ENCODE peak calls at places on chromosomes 6 and 20, in five cellular contexts. W is fibroblast of lung, K is PC-3, U is AG04450, F is MM.1S. G is an unnamed sample.

GRCh38 chr6:28269492-28269891 is 2.5 kb downstream of the ZSCAN26 start:
- DNase-seq in W (peak), K (peak), U (peak), F (no peak), G (peak)

GRCh38 chr6:157761331-157761921 is 61.6 kb upstream of the SNX9 start:
- DNase-seq in W (peak), K (peak), U (no peak), F (no peak), G (no peak)

GRCh38 chr6:118596774-118597332 is 48.8 kb downstream of the PLN start:
- DNase-seq in W (peak), K (no peak), U (no peak), F (no peak), G (no peak)

GRCh38 chr6:31898200-31899011 is 908 bp upstream of the EHMT2 start:
- DNase-seq in W (peak), K (peak), U (no peak), F (peak), G (no peak)

GRCh38 chr6:41462980-41463930 is 82.9 kb upstream of the FOXP4 start:
- DNase-seq in W (peak), K (peak), U (peak), F (peak), G (no peak)

GRCh38 chr20:34015401-34016335 is 22.0 kb downstream of the RALY start:
- DNase-seq in W (no peak), K (no peak), U (no peak), F (peak), G (no peak)

GRCh38 chr20:37243937-37244571 is 17.6 kb downstream of the GHRH start:
- DNase-seq in W (peak), K (no peak), U (no peak), F (no peak), G (no peak)

GRCh38 chr6:144898052-144898689 is 613.0 kb downstream of the UTRN start:
- DNase-seq in W (peak), K (peak), U (peak), F (no peak), G (peak)

GRCh38 chr6:34036357-34037069 is 109.4 kb downstream of the GRM4 start:
- DNase-seq in W (no peak), K (no peak), U (no peak), F (no peak), G (no peak)

GRCh38 chr20:3255728-3256127 is 16.7 kb upstream of the SLC4A11 start:
- DNase-seq in W (no peak), K (no peak), U (no peak), F (no peak), G (no peak)

GRCh38 chr20:38877483-38877882 is 48.7 kb upstream of the FAM83D start:
- DNase-seq in W (no peak), K (no peak), U (no peak), F (no peak), G (no peak)

GRCh38 chr20:38286586-38287502 is 17.1 kb upstream of the BPI start:
- DNase-seq in W (peak), K (no peak), U (no peak), F (no peak), G (no peak)

GRCh38 chr6:30311101-30311500 is 15.6 kb upstream of the TRIM39 start:
- DNase-seq in W (peak), K (no peak), U (no peak), F (no peak), G (no peak)

GRCh38 chr6:116932496-116932895 is 55.5 kb downstream of the RFX6 start:
- DNase-seq in W (no peak), K (peak), U (no peak), F (no peak), G (no peak)

GRCh38 chr20:19757973-19758887 is at the start of gene RIN2:
- DNase-seq in W (peak), K (peak), U (peak), F (peak), G (peak)

GRCh38 chr6:8446391-8446790 is 11.0 kb upstream of the SLC35B3 start:
- DNase-seq in W (no peak), K (no peak), U (no peak), F (no peak), G (no peak)

GRCh38 chr6:33483678-33484077 is 29.3 kb downstream of the ZBTB9 start:
- DNase-seq in W (no peak), K (no peak), U (no peak), F (no peak), G (no peak)

GRCh38 chr6:134165827-134166226 is 113.4 kb upstream of the SLC2A12 start:
- DNase-seq in W (no peak), K (no peak), U (no peak), F (no peak), G (no peak)

GRCh38 chr20:20734475-20734948 is 22.1 kb upstream of the RALGAPA2 start:
- DNase-seq in W (no peak), K (no peak), U (no peak), F (no peak), G (no peak)

GRCh38 chr6:15945593-15946159 is 183.2 kb upstream of the MYLIP start:
- DNase-seq in W (peak), K (peak), U (no peak), F (no peak), G (no peak)

GRCh38 chr6:113351183-113351834 is 505.8 kb upstream of the MARCKS start:
- DNase-seq in W (peak), K (peak), U (peak), F (no peak), G (no peak)

GRCh38 chr6:167570460-167571400 is 245.8 kb downstream of the TTLL2 start:
- DNase-seq in W (no peak), K (no peak), U (no peak), F (no peak), G (no peak)

GRCh38 chr6:155309150-155309549 is 5.1 kb downstream of the TFB1M start:
- DNase-seq in W (peak), K (peak), U (no peak), F (no peak), G (no peak)

GRCh38 chr6:31037169-31037568 is 26.9 kb downstream of the MUC22 start:
- DNase-seq in W (peak), K (no peak), U (no peak), F (no peak), G (no peak)

GRCh38 chr20:58818585-58819285 is 32.0 kb downstream of the GNAS-AS1 start:
- DNase-seq in W (peak), K (peak), U (peak), F (no peak), G (peak)

DNA sequence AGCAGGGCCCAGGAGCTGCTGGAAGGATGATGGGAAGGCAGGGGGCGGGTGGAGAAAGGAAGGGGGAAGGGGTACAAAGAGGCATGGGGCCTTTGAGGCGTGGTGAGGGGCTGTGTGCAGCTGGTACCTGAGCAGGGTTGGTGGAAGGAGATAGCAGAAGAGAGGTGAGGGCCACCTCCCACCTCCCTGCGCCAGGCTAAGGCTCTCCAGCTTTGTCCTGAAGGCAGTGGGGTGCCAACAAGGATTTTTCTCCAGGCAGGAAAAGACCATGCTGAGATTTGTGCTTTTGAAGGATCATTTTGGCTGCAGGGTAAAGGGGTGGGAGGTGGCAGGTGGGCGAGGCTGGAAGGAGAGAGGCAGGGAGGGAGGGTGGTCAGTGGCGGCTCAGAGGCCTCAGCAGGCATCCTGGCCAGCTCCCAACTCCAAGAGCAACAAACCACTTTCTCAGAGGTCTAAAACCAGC is 40.8 kb downstream of the NOL4L start:
- DNase-seq in W (no peak), K (no peak), U (no peak), F (no peak), G (no peak)
- H3K27ac ChIP-seq in W (no peak), K (no peak), U (no peak), F (no peak), G (no peak)

GRCh38 chr20:63680857-63681608 is 15.4 kb upstream of the TNFRSF6B start:
- DNase-seq in W (no peak), K (no peak), U (no peak), F (no peak), G (no peak)

GRCh38 chr20:63680427-63680826 is 16.0 kb upstream of the TNFRSF6B start:
- DNase-seq in W (no peak), K (no peak), U (no peak), F (no peak), G (no peak)

GRCh38 chr20:63679799-63680305 is 16.6 kb upstream of the TNFRSF6B start:
- DNase-seq in W (no peak), K (no peak), U (no peak), F (no peak), G (no peak)

GRCh38 chr20:63681609-63682142 is 14.8 kb upstream of the TNFRSF6B start:
- DNase-seq in W (no peak), K (no peak), U (no peak), F (no peak), G (no peak)

GRCh38 chr20:63682384-63683139 is 13.9 kb upstream of the TNFRSF6B start:
- DNase-seq in W (peak), K (peak), U (peak), F (no peak), G (peak)
- H3K27ac ChIP-seq in W (peak), K (peak), U (peak), F (no peak), G (peak)

GRCh38 chr6:3077430-3077829 is 9.1 kb downstream of the RIPK1 start:
- DNase-seq in W (no peak), K (no peak), U (no peak), F (no peak), G (no peak)
- H3K27ac ChIP-seq in W (no peak), K (no peak), U (no peak), F (no peak), G (no peak)

DNA sequence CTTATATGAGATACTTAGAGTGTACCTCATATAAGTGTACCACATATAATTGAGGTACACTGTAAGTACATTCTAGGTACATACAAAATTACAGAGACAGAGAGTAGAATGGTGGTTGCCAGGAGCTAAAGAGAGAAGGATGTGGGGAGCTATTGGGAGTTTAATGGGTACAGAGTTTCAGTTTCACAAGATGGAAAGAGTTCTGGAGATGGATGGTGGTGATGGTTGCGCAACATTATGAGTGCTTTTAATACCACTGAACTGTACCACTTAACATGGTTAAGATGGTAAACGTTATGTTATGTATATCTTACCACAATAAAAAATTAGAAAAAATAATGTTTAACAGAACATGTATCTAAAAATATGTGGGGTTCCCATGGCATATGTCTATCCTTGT is 69.4 kb downstream of the PRND start:
- DNase-seq in W (no peak), K (no peak), U (no peak), F (no peak), G (no peak)
- H3K27ac ChIP-seq in W (no peak), K (no peak), U (no peak), F (no peak), G (no peak)

DNA sequence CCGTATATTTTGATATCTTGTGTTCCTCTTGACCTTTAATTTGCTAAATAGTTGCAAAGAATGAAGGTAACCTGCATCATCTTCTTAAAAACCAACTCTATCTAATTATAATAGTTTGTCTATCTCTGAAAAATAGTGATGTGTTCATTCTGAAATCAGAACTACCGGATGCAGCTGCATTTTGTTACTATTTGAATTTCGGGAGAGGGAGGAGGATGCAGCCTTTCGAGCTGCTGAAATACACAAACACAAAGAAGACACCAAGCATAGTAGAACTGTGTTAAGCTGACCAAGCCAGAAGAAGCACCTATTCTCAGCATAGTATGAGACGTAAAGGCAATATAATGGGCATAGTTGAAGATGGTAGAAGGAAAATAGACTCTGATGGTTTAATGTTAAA is 33.1 kb downstream of the PTPN1 start:
- DNase-seq in W (no peak), K (no peak), U (no peak), F (no peak), G (no peak)
- H3K27ac ChIP-seq in W (peak), K (no peak), U (no peak), F (no peak), G (no peak)

DNA sequence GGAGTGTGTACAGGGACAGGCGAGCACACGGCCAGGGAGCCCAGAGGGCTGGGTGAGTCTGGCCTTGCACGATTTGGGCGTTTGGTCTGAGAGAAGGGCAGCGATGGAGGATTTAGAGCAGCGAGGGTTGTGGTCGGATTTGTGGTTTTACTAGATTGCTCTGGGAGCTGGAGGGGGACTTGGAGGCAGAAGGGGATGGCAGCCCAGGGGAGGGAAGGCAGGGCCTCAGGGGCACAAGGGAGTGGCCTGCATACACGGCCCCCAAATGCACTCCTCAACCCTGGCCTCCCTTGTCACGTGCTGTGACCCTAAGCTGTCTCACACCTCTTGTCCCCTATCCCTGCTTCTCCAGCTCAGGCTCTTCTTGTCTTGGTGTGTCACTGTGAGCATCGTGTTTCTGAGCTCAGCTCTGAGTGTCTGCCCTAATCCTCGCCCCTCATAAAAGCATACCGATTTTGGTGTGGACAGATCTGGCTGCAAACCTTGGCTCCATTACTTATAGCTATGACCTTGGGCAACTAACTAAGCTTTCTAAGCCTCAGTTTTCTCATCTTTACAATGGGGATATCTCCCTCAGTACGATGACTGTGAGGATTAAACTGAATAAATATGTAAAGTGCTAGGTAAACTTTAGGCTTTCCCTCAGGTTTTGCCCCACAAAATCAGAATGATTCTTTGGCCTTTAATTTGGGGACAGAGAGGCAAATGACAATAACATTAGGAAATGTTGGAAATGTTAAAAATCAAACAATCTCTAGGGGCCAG is 120.1 kb upstream of the ARMC2 start:
- DNase-seq in W (no peak), K (no peak), U (no peak), F (no peak), G (no peak)
- H3K27ac ChIP-seq in W (no peak), K (no peak), U (no peak), F (no peak), G (no peak)

DNA sequence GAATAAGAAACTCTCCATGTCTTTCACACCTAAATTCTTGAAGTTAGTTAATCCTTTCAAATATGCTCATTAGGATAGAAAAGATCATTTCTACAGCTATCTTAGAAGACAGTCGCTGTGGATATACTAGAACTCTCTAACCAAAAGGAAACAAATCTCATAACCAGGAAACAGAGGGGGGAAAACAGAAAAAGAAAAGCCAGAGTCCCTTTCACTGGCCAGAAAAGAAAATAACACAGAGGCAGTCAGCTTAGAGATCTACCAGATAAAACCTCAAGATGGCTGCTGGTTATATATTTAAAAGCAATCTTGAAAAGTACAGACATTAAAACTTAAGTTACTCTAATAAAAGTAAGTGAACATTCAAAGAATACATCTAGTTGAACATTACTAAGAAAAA is 19.6 kb downstream of the NUP153 start:
- DNase-seq in W (no peak), K (no peak), U (no peak), F (no peak), G (no peak)
- H3K27ac ChIP-seq in W (no peak), K (no peak), U (no peak), F (no peak), G (no peak)

GRCh38 chr20:49665796-49666195 is 47.9 kb downstream of the B4GALT5 start:
- DNase-seq in W (no peak), K (no peak), U (no peak), F (no peak), G (no peak)
- H3K27ac ChIP-seq in W (no peak), K (no peak), U (no peak), F (no peak), G (no peak)

GRCh38 chr20:571754-572331 is 28.3 kb upstream of the CSNK2A1 start:
- DNase-seq in W (peak), K (peak), U (no peak), F (no peak), G (no peak)

GRCh38 chr20:574297-574942 is 30.8 kb upstream of the CSNK2A1 start:
- DNase-seq in W (no peak), K (no peak), U (no peak), F (no peak), G (no peak)

GRCh38 chr20:575230-575629 is 31.6 kb upstream of the CSNK2A1 start:
- DNase-seq in W (no peak), K (no peak), U (no peak), F (no peak), G (no peak)

GRCh38 chr20:572752-573151 is 29.2 kb upstream of the CSNK2A1 start:
- DNase-seq in W (no peak), K (no peak), U (no peak), F (no peak), G (no peak)

GRCh38 chr20:573414-574296 is 30.1 kb upstream of the CSNK2A1 start:
- DNase-seq in W (no peak), K (no peak), U (no peak), F (no peak), G (no peak)
- H3K27ac ChIP-seq in W (no peak), K (no peak), U (no peak), F (no peak), G (no peak)

GRCh38 chr20:347640-348484 is 951 bp downstream of the NRSN2 start:
- DNase-seq in W (peak), K (peak), U (peak), F (peak), G (no peak)

GRCh38 chr20:346640-347316 is at the start of gene NRSN2:
- DNase-seq in W (peak), K (peak), U (no peak), F (no peak), G (no peak)

GRCh38 chr20:346033-346639 is 775 bp upstream of the NRSN2 start:
- DNase-seq in W (no peak), K (no peak), U (no peak), F (no peak), G (no peak)

GRCh38 chr20:348972-349841 is 2.3 kb downstream of the NRSN2 start:
- DNase-seq in W (no peak), K (no peak), U (no peak), F (no peak), G (no peak)

GRCh38 chr20:347317-347639 is 367 bp downstream of the NRSN2 start:
- DNase-seq in W (no peak), K (no peak), U (no peak), F (no peak), G (no peak)
- H3K27ac ChIP-seq in W (peak), K (peak), U (peak), F (peak), G (peak)

G was measured in epithelial cell of prostate.